ENCODE peak calls at places on chromosomes 13 and 19, in ten cellular contexts. K, M, J, T, D, E, R, S, B and L are unnamed samples.

GRCh38 chr19:9139609-9140158 is 513 bp upstream of the ZNF317 start:
- DNase-seq in K (no peak), M (no peak), J (no peak), T (no peak), D (no peak), E (no peak), R (no peak), S (no peak), B (no peak), L (no peak)

GRCh38 chr13:100543872-100544602 is 44.6 kb downstream of the GGACT start:
- DNase-seq in K (no peak), M (no peak), J (no peak), T (no peak), D (peak; percentile 59), E (no peak), R (no peak), S (no peak), B (no peak), L (no peak)

GRCh38 chr19:36136975-36137686 is 2.7 kb upstream of the CAPNS1 start:
- DNase-seq in K (no peak), M (peak; percentile 15), J (no peak), T (peak; percentile 33), D (peak; percentile 90), E (no peak), R (peak; percentile 46), S (no peak), B (no peak), L (no peak)

GRCh38 chr13:79070343-79070974 is 335.6 kb downstream of the RBM26 start:
- DNase-seq in K (no peak), M (no peak), J (no peak), T (no peak), D (no peak), E (no peak), R (no peak), S (no peak), B (no peak), L (no peak)

GRCh38 chr13:52744842-52745241 is 5.2 kb upstream of the CNMD start:
- DNase-seq in K (no peak), M (no peak), J (no peak), T (no peak), D (no peak), E (no peak), R (no peak), S (no peak), B (no peak), L (no peak)

GRCh38 chr19:4284176-4284958 is 5.3 kb downstream of the SHD start:
- DNase-seq in K (no peak), M (no peak), J (no peak), T (peak; percentile 93), D (no peak), E (no peak), R (no peak), S (no peak), B (peak; percentile 98), L (no peak)

GRCh38 chr13:46134961-46135522 is 30.2 kb upstream of the CPB2 start:
- DNase-seq in K (no peak), M (no peak), J (no peak), T (peak; percentile 87), D (no peak), E (no peak), R (no peak), S (no peak), B (peak; percentile 65), L (no peak)

GRCh38 chr19:50493171-50493570 is 16.5 kb upstream of the GARIN5A start:
- DNase-seq in K (no peak), M (no peak), J (no peak), T (no peak), D (no peak), E (no peak), R (no peak), S (no peak), B (no peak), L (no peak)

GRCh38 chr13:63853816-63854215 is 2438.2 kb upstream of the PCDH20 start:
- DNase-seq in K (no peak), M (no peak), J (no peak), T (no peak), D (no peak), E (no peak), R (no peak), S (no peak), B (no peak), L (no peak)

GRCh38 chr19:16403151-16403977 is 68.4 kb downstream of the EPS15L1 start:
- DNase-seq in K (no peak), M (no peak), J (no peak), T (no peak), D (no peak), E (no peak), R (no peak), S (no peak), B (no peak), L (no peak)

GRCh38 chr19:13929340-13929739 is 8.9 kb downstream of the PODNL1 start:
- DNase-seq in K (no peak), M (no peak), J (no peak), T (no peak), D (no peak), E (no peak), R (no peak), S (no peak), B (no peak), L (no peak)

GRCh38 chr19:15587663-15588062 is 27.4 kb upstream of the CYP4F8 start:
- DNase-seq in K (no peak), M (no peak), J (no peak), T (no peak), D (peak; percentile 84), E (no peak), R (no peak), S (no peak), B (no peak), L (no peak)

GRCh38 chr19:7869453-7869909 is 4.7 kb downstream of the PRR36 start:
- DNase-seq in K (peak; percentile 78), M (peak; percentile 45), J (peak; percentile 41), T (peak; percentile 82), D (peak; percentile 93), E (no peak), R (peak; percentile 40), S (peak; percentile 72), B (peak; percentile 80), L (peak; percentile 33)

GRCh38 chr19:44741841-44742352 is 6.6 kb upstream of the BCL3 start:
- DNase-seq in K (no peak), M (no peak), J (peak; percentile 85), T (peak; percentile 76), D (peak; percentile 99), E (peak; percentile 96), R (peak; percentile 100), S (no peak), B (no peak), L (peak; percentile 82)

GRCh38 chr13:98411617-98412310 is 165.1 kb downstream of the STK24 start:
- DNase-seq in K (no peak), M (no peak), J (no peak), T (no peak), D (peak; percentile 86), E (no peak), R (no peak), S (no peak), B (no peak), L (no peak)

GRCh38 chr13:113837554-113838355 is 26.1 kb downstream of the GAS6 start:
- DNase-seq in K (no peak), M (no peak), J (peak; percentile 81), T (peak; percentile 86), D (peak; percentile 98), E (peak; percentile 93), R (peak; percentile 97), S (no peak), B (no peak), L (peak; percentile 91)

GRCh38 chr13:37141011-37141410 is 35.5 kb upstream of the CSNK1A1L start:
- DNase-seq in K (no peak), M (no peak), J (no peak), T (no peak), D (no peak), E (no peak), R (peak; percentile 37), S (no peak), B (no peak), L (no peak)

GRCh38 chr13:58085819-58086218 is 454.3 kb downstream of the PCDH17 start:
- DNase-seq in K (no peak), M (no peak), J (no peak), T (no peak), D (no peak), E (no peak), R (peak; percentile 1), S (no peak), B (no peak), L (no peak)

GRCh38 chr19:40424637-40425449 is 949 bp downstream of the SERTAD1 start:
- DNase-seq in K (no peak), M (no peak), J (no peak), T (peak; percentile 85), D (no peak), E (no peak), R (peak; percentile 42), S (no peak), B (peak; percentile 63), L (no peak)

GRCh38 chr13:63381078-63381859 is 1965.6 kb upstream of the PCDH20 start:
- DNase-seq in K (no peak), M (no peak), J (no peak), T (no peak), D (no peak), E (no peak), R (peak; percentile 27), S (no peak), B (no peak), L (no peak)